ENCODE peak calls at places on chromosome 13, in ten cellular contexts. Q is mesendoderm; Y is transverse colon; V is hepatic stellate cell; I is IMR-90; N is OCI-LY7; A is activated CD8-positive, alpha-beta memory T cell treated with anti-CD3 and anti-CD28 coated beads for 1 hour; E is RWPE1; T is nucleus accumbens; G is GM10248. J is an unnamed sample.

GRCh38 chr13:77219401-77219800 is 107.5 kb downstream of the MYCBP2 start:
- DNase-seq in T (no peak), Y (no peak), E (no peak), V (no peak), A (no peak), I (no peak), G (no peak), Q (no peak), N (no peak), J (no peak)

GRCh38 chr13:95607363-95607762 is 37.1 kb downstream of the DZIP1 start:
- DNase-seq in I (peak), G (no peak), N (no peak), A (no peak), V (no peak), Y (no peak), Q (no peak), E (peak), T (no peak), J (peak)

GRCh38 chr13:99218969-99219368 is 18.3 kb downstream of the UBAC2 start:
- DNase-seq in T (no peak), A (peak), I (no peak), E (no peak), Y (peak), G (no peak), V (no peak), N (no peak), Q (no peak), J (no peak)

GRCh38 chr13:51895906-51896888 is 34.4 kb downstream of the CCDC70 start:
- DNase-seq in G (peak), I (peak), V (peak), A (no peak), N (peak), Y (peak), E (peak), Q (peak), T (no peak), J (peak)

GRCh38 chr13:113166681-113167080 is 8.2 kb downstream of the PROZ start:
- DNase-seq in T (no peak), A (no peak), Y (peak), Q (no peak), V (no peak), I (no peak), E (no peak), N (no peak), G (no peak), J (no peak)

GRCh38 chr13:33015275-33015674 is 948 bp upstream of the KL start:
- DNase-seq in I (no peak), N (no peak), Y (no peak), T (no peak), E (no peak), Q (no peak), A (no peak), V (no peak), G (no peak), J (no peak)

GRCh38 chr13:63408227-63409202 is 1992.9 kb upstream of the PCDH20 start:
- DNase-seq in E (no peak), T (no peak), N (no peak), G (no peak), A (no peak), Q (peak), V (no peak), Y (no peak), I (peak), J (no peak)

GRCh38 chr13:98416408-98416807 is 160.5 kb downstream of the STK24 start:
- DNase-seq in Q (no peak), V (no peak), A (no peak), I (no peak), E (no peak), Y (peak), T (no peak), N (no peak), G (no peak), J (peak)

GRCh38 chr13:76853481-76853880 is 32.7 kb downstream of the KCTD12 start:
- DNase-seq in I (no peak), N (no peak), A (no peak), V (no peak), Y (no peak), T (no peak), E (no peak), G (no peak), Q (no peak), J (peak)

GRCh38 chr13:34361528-34361927 is 543.6 kb downstream of the RFC3 start:
- DNase-seq in I (no peak), A (no peak), G (no peak), V (no peak), Q (no peak), Y (no peak), T (no peak), E (no peak), N (no peak), J (peak)

GRCh38 chr13:26541041-26541440 is 16.4 kb upstream of the WASF3 start:
- DNase-seq in A (no peak), N (no peak), G (no peak), T (no peak), Y (no peak), E (no peak), V (no peak), Q (no peak), I (no peak), J (no peak)

GRCh38 chr13:97567510-97568243 is 133.7 kb downstream of the RAP2A start:
- DNase-seq in A (no peak), Q (peak), I (peak), Y (peak), V (no peak), N (no peak), E (peak), G (peak), T (no peak), J (peak)

GRCh38 chr13:50348402-50348801 is 333.2 kb downstream of the KCNRG start:
- DNase-seq in Y (peak), T (no peak), G (no peak), V (no peak), I (no peak), E (no peak), A (no peak), N (no peak), Q (no peak), J (no peak)

GRCh38 chr13:50760751-50761150 is 82.7 kb downstream of the DLEU7 start:
- DNase-seq in Q (no peak), T (no peak), Y (no peak), V (no peak), A (no peak), E (no peak), I (no peak), G (no peak), N (no peak), J (no peak)

GRCh38 chr13:28136916-28137315 is 1.4 kb upstream of the PAN3 start:
- DNase-seq in I (no peak), G (peak), V (no peak), Q (no peak), E (no peak), N (peak), T (no peak), Y (no peak), A (no peak), J (no peak)

GRCh38 chr13:35672611-35673010 is 196.1 kb upstream of the MAB21L1 start:
- DNase-seq in A (no peak), Y (no peak), G (no peak), I (peak), V (no peak), Q (no peak), N (no peak), T (no peak), E (no peak), J (no peak)

GRCh38 chr13:111872475-111873150 is 194.3 kb upstream of the SOX1 start:
- DNase-seq in I (no peak), E (no peak), Q (no peak), A (no peak), V (no peak), N (no peak), Y (no peak), G (no peak), T (no peak), J (no peak)

GRCh38 chr13:98033277-98034247 is 80.1 kb downstream of the IPO5 start:
- DNase-seq in G (no peak), E (peak), N (no peak), T (no peak), I (peak), V (peak), Q (peak), A (no peak), Y (no peak), J (peak)

GRCh38 chr13:28558567-28558966 is 63.6 kb upstream of the FLT1 start:
- DNase-seq in T (no peak), Y (no peak), G (no peak), A (no peak), E (no peak), N (no peak), V (peak), Q (no peak), I (no peak), J (no peak)

GRCh38 chr13:33937373-33938087 is 119.6 kb downstream of the RFC3 start:
- DNase-seq in A (no peak), Y (no peak), T (no peak), I (no peak), V (no peak), G (no peak), E (no peak), N (no peak), Q (peak), J (no peak)

J was measured in epithelial cell of esophagus.